ENCODE peak calls at places on chromosomes 11 and 22, in five cellular contexts. U is CD8-positive, alpha-beta memory T cell; R is neuronal stem cell; V is tibial artery; B is A549. H is an unnamed sample. For H3K4me1, the result is how much of the 10 kb centered on the place peaks cover.

GRCh38 chr11:47620836-47621378 is 21.5 kb downstream of the MTCH2 start:
- DNase-seq in U (no peak), R (no peak), V (no peak), B (no peak), H (no peak)

GRCh38 chr11:10823152-10823579 is 14.4 kb upstream of the EIF4G2 start:
- DNase-seq in U (no peak), R (no peak), V (no peak), B (no peak), H (peak)

GRCh38 chr11:4480577-4481539 is 1.6 kb upstream of the OR52K1 start:
- DNase-seq in U (no peak), R (no peak), V (no peak), B (no peak), H (no peak)

GRCh38 chr11:1072116-1072820 is 2.4 kb upstream of the MUC2 start:
- DNase-seq in U (no peak), R (no peak), V (no peak), B (peak), H (no peak)

GRCh38 chr11:206516-207212 is 535 bp downstream of the BET1L start:
- DNase-seq in U (no peak), R (peak), V (no peak), B (no peak), H (peak)

GRCh38 chr22:41286639-41287091 is 678 bp upstream of the RANGAP1 start:
- DNase-seq in U (no peak), R (no peak), V (peak), B (peak), H (no peak)

GRCh38 chr22:38412435-38413084 is 42.4 kb downstream of the KCNJ4 start:
- DNase-seq in U (no peak), R (no peak), V (no peak), B (no peak), H (peak)

GRCh38 chr11:15905815-15906214 is 450.5 kb downstream of the SOX6 start:
- DNase-seq in U (no peak), R (no peak), V (no peak), B (no peak), H (no peak)

GRCh38 chr11:112082729-112083128 is 3.8 kb downstream of the TIMM8B start:
- DNase-seq in U (no peak), R (no peak), V (no peak), B (no peak), H (no peak)

GRCh38 chr11:76185931-76186401 is 20.3 kb downstream of the WNT11 start:
- DNase-seq in U (no peak), R (no peak), V (peak), B (no peak), H (no peak)

GRCh38 chr22:29079218-29079901 is 6.5 kb downstream of the KREMEN1 start:
- DNase-seq in U (peak), R (no peak), V (no peak), B (no peak), H (peak)

GRCh38 chr11:17014774-17015638 is 792 bp upstream of the PLEKHA7 start:
- DNase-seq in U (peak), R (peak), V (no peak), B (peak), H (peak)

GRCh38 chr22:49522582-49523373 is 304.9 kb downstream of the BRD1 start:
- DNase-seq in U (no peak), R (no peak), V (no peak), B (no peak), H (no peak)

GRCh38 chr11:118618115-118618990 is 10.9 kb downstream of the PHLDB1 start:
- DNase-seq in U (no peak), R (no peak), V (peak), B (no peak), H (no peak)

GRCh38 chr22:29109853-29110252 is 37.0 kb downstream of the KREMEN1 start:
- DNase-seq in U (no peak), R (no peak), V (no peak), B (no peak), H (peak)

DNA sequence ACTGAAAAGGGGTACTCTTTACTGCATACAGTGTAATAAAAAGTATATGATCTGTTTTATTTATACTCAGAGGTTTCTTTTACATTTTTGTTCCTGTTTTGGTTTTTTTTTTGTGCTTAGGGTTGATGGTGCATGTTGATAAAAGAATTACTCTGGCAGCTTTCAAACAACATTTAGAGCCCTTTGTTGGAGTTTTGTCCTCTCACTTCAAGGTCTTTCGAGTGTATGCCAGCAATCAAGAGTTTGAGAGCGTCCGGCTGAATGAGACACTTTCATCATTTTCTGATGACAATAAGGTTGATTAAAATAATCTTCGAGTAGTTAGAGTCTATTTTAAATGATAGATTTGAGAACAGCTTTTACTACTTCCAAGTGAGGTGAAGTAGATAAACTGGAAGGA is 60.6 kb downstream of the DKK3 start:
- DNase-seq in U (no peak), R (no peak), V (no peak), B (no peak), H (no peak)
- H3K4me1 ChIP-seq in U (under half), R (under half), V (under half), B (under half), H (under half)

GRCh38 chr11:57515332-57516060 is at the start of gene SLC43A1:
- DNase-seq in U (no peak), R (no peak), V (peak), B (no peak), H (peak)
- H3K4me3 ChIP-seq in U (peak), R (peak), V (peak), B (peak), H (peak)

GRCh38 chr11:43691332-43691731 is 10.8 kb downstream of the HSD17B12 start:
- DNase-seq in U (no peak), R (no peak), V (no peak), B (no peak), H (no peak)
- H3K4me1 ChIP-seq in U (under half), R (under half), V (under half), B (under half), H (under half)

GRCh38 chr11:131910491-131911387 is 540.3 kb downstream of the NTM start:
- DNase-seq in U (no peak), R (peak), V (peak), B (peak), H (no peak)
- H3K4me3 ChIP-seq in U (no peak), R (peak), V (peak), B (no peak), H (peak)

H was measured in small intestine.